ENCODE peak calls at places on chromosomes 6 and 20, in four cellular contexts. O is cardiac muscle cell, C is neural crest cell, F is AG09309. H is an unnamed sample.

GRCh38 chr20:61754976-61755778 is 310.5 kb downstream of the TAF4 start:
- DNase-seq in F (no peak), O (no peak), C (no peak), H (no peak)

GRCh38 chr6:71079707-71080106 is 122.8 kb upstream of the B3GAT2 start:
- DNase-seq in F (peak; percentile 7), O (no peak), C (no peak), H (no peak)

GRCh38 chr6:148440877-148441453 is 98.3 kb downstream of the SASH1 start:
- DNase-seq in C (no peak), F (peak; percentile 96), O (peak; percentile 76), H (peak; percentile 49)

GRCh38 chr6:81690073-81690472 is 62.4 kb downstream of the TENT5A start:
- DNase-seq in O (no peak), F (no peak), C (no peak), H (no peak)

GRCh38 chr6:148142821-148143220 is 199.8 kb upstream of the SASH1 start:
- DNase-seq in O (no peak), C (no peak), F (no peak), H (no peak)

GRCh38 chr6:161452241-161452640 is 178.4 kb upstream of the AGPAT4 start:
- DNase-seq in C (no peak), O (no peak), F (no peak), H (no peak)

GRCh38 chr6:112037783-112038216 is 16.1 kb upstream of the CCN6 start:
- DNase-seq in F (peak; percentile 92), O (no peak), C (no peak), H (peak; percentile 88)

GRCh38 chr6:34484899-34485298 is 19.0 kb downstream of the PACSIN1 start:
- DNase-seq in C (no peak), F (no peak), O (no peak), H (no peak)

GRCh38 chr20:11144114-11144513 is 470.3 kb upstream of the JAG1 start:
- DNase-seq in O (no peak), C (no peak), F (peak; percentile 93), H (peak; percentile 93)

GRCh38 chr20:35263609-35264223 is 14.2 kb downstream of the MMP24OS start:
- DNase-seq in C (no peak), O (no peak), F (no peak), H (no peak)

GRCh38 chr6:133817460-133818047 is 71.4 kb upstream of the TCF21 start:
- DNase-seq in C (peak; percentile 41), O (no peak), F (no peak), H (no peak)

GRCh38 chr20:50817776-50818172 is 22.9 kb downstream of the BCAS4 start:
- DNase-seq in F (no peak), C (no peak), O (no peak), H (no peak)

GRCh38 chr6:136382676-136383075 is 93.0 kb upstream of the BCLAF1 start:
- DNase-seq in O (no peak), C (no peak), F (no peak), H (no peak)

GRCh38 chr6:136383271-136383670 is 93.6 kb upstream of the BCLAF1 start:
- DNase-seq in O (no peak), F (no peak), C (no peak), H (no peak)

GRCh38 chr6:136378888-136379287 is 89.2 kb upstream of the BCLAF1 start:
- DNase-seq in O (no peak), C (no peak), F (no peak), H (no peak)
- TF ChIP-seq CTCF in O (no peak), C (no peak), F (peak; percentile 23), H (peak; percentile 19)

GRCh38 chr6:23635150-23635549 is 490.9 kb upstream of the NRSN1 start:
- DNase-seq in O (no peak), C (no peak), F (no peak), H (no peak)

GRCh38 chr6:23633986-23634385 is 492.0 kb upstream of the NRSN1 start:
- DNase-seq in C (peak; percentile 16), F (no peak), O (no peak), H (no peak)

GRCh38 chr6:23642849-23643248 is 483.2 kb upstream of the NRSN1 start:
- DNase-seq in O (no peak), C (no peak), F (no peak), H (no peak)

GRCh38 chr6:23637296-23637695 is 488.7 kb upstream of the NRSN1 start:
- DNase-seq in C (no peak), F (no peak), O (no peak), H (no peak)
- TF ChIP-seq CTCF in C (no peak), F (no peak), O (no peak), H (no peak)

GRCh38 chr6:113980937-113981554 is 10.1 kb upstream of the HDAC2 start:
- DNase-seq in C (peak; percentile 12), O (peak; percentile 74), F (no peak), H (no peak)
- TF ChIP-seq CTCF in C (peak; percentile 69), O (peak; percentile 59), F (peak; percentile 49), H (peak; percentile 73)

GRCh38 chr6:116446399-116446798 is 14.8 kb upstream of the CALHM6 start:
- DNase-seq in F (peak; percentile 46), O (no peak), C (no peak), H (no peak)

GRCh38 chr6:116450185-116450710 is 10.9 kb upstream of the CALHM6 start:
- DNase-seq in C (no peak), O (no peak), F (no peak), H (no peak)

GRCh38 chr6:116447052-116447451 is 14.1 kb upstream of the CALHM6 start:
- DNase-seq in O (no peak), C (no peak), F (no peak), H (no peak)

GRCh38 chr6:116444991-116445566 is 16.1 kb upstream of the CALHM6 start:
- DNase-seq in C (no peak), F (no peak), O (no peak), H (no peak)

GRCh38 chr6:116447496-116448011 is 13.6 kb upstream of the CALHM6 start:
- DNase-seq in O (no peak), C (no peak), F (peak; percentile 100), H (peak; percentile 85)
- TF ChIP-seq CTCF in O (no peak), C (no peak), F (no peak), H (no peak)

GRCh38 chr20:24149881-24150307 is 161.3 kb upstream of the GGTLC1 start:
- DNase-seq in F (no peak), O (peak; percentile 51), C (peak; percentile 56), H (no peak)
- TF ChIP-seq CTCF in F (peak; percentile 57), O (peak; percentile 58), C (peak; percentile 66), H (peak; percentile 39)